ENCODE peak calls at places on chromosomes 6 and 20, in five cellular contexts. G is H9, C is mesenchymal stem cell, L is H1, A is trophoblast cell. O is an unnamed sample.

GRCh38 chr20:50058646-50059398 is 54.1 kb downstream of the UBE2V1 start:
- DNase-seq in G (no peak), C (no peak), L (no peak), A (peak), O (no peak)

GRCh38 chr6:134714679-134715078 is 235.2 kb downstream of the ALDH8A1 start:
- DNase-seq in G (no peak), C (peak), L (no peak), A (peak), O (no peak)

GRCh38 chr6:152463183-152463582 is 174.0 kb downstream of the SYNE1 start:
- DNase-seq in G (no peak), C (no peak), L (no peak), A (no peak), O (no peak)

GRCh38 chr6:1864496-1864895 is 254.8 kb downstream of the FOXC1 start:
- DNase-seq in G (no peak), C (no peak), L (no peak), A (peak), O (no peak)

GRCh38 chr6:133240511-133241087 is 558 bp upstream of the EYA4 start:
- DNase-seq in G (peak), C (peak), L (peak), A (peak), O (peak)

GRCh38 chr6:28142446-28142845 is 763 bp downstream of the ZKSCAN8 start:
- DNase-seq in G (no peak), C (peak), L (no peak), A (no peak), O (no peak)

GRCh38 chr20:17956099-17956685 is 12.4 kb downstream of the SNX5 start:
- DNase-seq in G (no peak), C (no peak), L (no peak), A (no peak), O (no peak)

GRCh38 chr6:25027221-25027916 is 91.6 kb upstream of the RIPOR2 start:
- DNase-seq in G (peak), C (no peak), L (no peak), A (peak), O (no peak)

GRCh38 chr6:168045706-168046620 is 33.0 kb downstream of the FRMD1 start:
- DNase-seq in G (no peak), C (no peak), L (no peak), A (no peak), O (no peak)

GRCh38 chr6:131936156-131936555 is 15.0 kb downstream of the CCN2 start:
- DNase-seq in G (no peak), C (no peak), L (no peak), A (peak), O (no peak)

GRCh38 chr6:21375206-21375605 is 218.3 kb upstream of the SOX4 start:
- DNase-seq in G (no peak), C (no peak), L (no peak), A (no peak), O (no peak)

GRCh38 chr6:36376742-36377141 is 10.7 kb downstream of the ETV7 start:
- DNase-seq in G (no peak), C (no peak), L (no peak), A (no peak), O (no peak)

GRCh38 chr20:56566621-56567020 is 33.6 kb downstream of the FAM209B start:
- DNase-seq in G (no peak), C (no peak), L (no peak), A (peak), O (no peak)

GRCh38 chr6:157424491-157425020 is 43.6 kb downstream of the ZDHHC14 start:
- DNase-seq in G (no peak), C (no peak), L (no peak), A (no peak), O (no peak)

GRCh38 chr6:139407718-139408222 is 33.3 kb upstream of the CITED2 start:
- DNase-seq in G (no peak), C (peak), L (no peak), A (peak), O (no peak)

GRCh38 chr20:58690851-58691250 is 1.7 kb upstream of the NPEPL1 start:
- DNase-seq in G (peak), C (peak), L (peak), A (no peak), O (no peak)

GRCh38 chr6:659716-660581 is 3.0 kb upstream of the HUS1B start:
- DNase-seq in G (peak), C (no peak), L (peak), A (no peak), O (no peak)

GRCh38 chr6:63636516-63636968 is 940 bp downstream of the PHF3 start:
- DNase-seq in G (peak), C (peak), L (no peak), A (peak), O (peak)

GRCh38 chr6:158797331-158798202 is 21.6 kb downstream of the EZR start:
- DNase-seq in G (no peak), C (peak), L (no peak), A (peak), O (no peak)

GRCh38 chr6:29035951-29036350 is 9.0 kb downstream of the OR2W1 start:
- DNase-seq in G (peak), C (no peak), L (no peak), A (no peak), O (no peak)

GRCh38 chr20:57439432-57439831 is 48.2 kb downstream of the RBM38 start:
- DNase-seq in G (no peak), C (no peak), L (no peak), A (no peak), O (no peak)

DNA sequence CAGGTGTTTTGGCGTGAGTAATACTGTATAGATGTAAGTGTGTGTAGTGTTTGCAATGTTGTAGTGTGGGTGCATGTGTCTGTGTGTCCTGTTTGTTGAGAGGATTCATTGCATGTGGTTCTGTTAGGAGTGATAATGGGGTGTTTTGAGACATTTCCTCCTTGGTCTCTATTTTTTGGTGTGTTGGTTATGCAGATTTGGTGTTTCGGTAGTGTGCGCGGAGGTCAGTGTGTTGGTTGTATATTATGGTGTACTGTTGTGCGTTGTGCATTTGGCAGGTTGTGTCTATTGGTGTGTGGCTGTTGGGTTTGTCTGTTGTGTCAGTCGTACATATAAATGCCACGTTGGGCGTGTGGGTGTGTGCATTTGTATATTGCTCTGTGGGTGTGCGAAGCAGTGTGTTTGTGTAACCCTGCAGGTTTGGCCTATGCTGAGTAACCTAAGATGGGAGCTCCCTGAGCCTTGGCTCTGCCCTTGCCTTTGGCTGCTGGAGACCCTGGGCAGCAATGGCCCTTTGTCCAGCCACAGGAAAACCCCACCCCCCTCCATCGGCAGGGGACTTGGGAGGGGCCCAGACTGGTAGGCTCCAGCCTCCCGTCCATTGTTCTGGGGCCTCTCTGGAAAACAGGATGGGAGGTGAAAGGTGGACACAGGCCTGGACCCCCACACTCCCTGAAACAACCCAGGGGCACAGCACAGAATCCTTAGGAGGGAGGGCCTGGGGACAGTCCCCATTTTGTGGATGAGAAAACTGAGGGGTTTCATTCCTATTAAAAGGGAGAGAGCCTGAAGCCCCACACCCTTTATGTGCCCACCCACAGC is 10.3 kb upstream of the ID1 start:
- DNase-seq in G (peak), C (no peak), L (peak), A (peak), O (no peak)
- H3K23ac ChIP-seq in G (no peak), C (peak), L (no peak), A (no peak), O (no peak)

GRCh38 chr6:53348436-53349208 is at the start of gene ELOVL5:
- DNase-seq in G (peak), C (peak), L (peak), A (peak), O (peak)

GRCh38 chr6:53352360-53352759 is 3.6 kb upstream of the ELOVL5 start:
- DNase-seq in G (no peak), C (no peak), L (no peak), A (no peak), O (no peak)

GRCh38 chr6:53347921-53348435 is 772 bp downstream of the ELOVL5 start:
- DNase-seq in G (peak), C (peak), L (peak), A (peak), O (peak)

GRCh38 chr6:53347250-53347920 is 1.4 kb downstream of the ELOVL5 start:
- DNase-seq in G (no peak), C (peak), L (no peak), A (peak), O (peak)

DNA sequence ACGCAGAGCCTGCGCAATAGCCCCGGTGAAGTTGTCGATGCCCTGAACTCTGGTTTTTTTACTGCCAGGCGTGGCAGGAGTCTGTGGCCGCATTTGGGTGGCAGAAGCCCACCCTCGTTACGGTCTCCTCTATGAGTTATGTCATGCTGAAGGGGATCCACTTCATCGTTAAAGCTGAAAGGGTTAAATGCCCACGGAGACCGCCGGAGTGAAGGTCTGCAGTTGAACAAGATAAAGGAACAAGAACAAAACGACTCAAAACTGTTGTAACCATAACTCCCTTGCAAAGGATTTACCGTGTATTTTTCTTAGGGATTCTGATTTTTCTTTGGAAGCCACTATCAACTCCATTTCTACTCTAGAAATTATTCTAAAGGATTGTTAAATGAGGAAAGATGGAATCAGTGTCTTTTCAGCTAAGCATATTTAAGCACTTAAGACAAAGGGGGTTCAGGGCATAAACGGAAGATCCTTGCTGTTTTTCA is 501 bp upstream of the ELOVL5 start:
- DNase-seq in G (no peak), C (no peak), L (no peak), A (no peak), O (no peak)
- H4K91ac ChIP-seq in G (no peak), C (no peak), L (no peak), A (peak), O (no peak)

GRCh38 chr20:23666189-23666588 is 22.6 kb downstream of the CST4 start:
- DNase-seq in G (no peak), C (peak), L (no peak), A (no peak), O (no peak)
- H2BK12ac ChIP-seq in G (no peak), C (no peak), L (peak), A (no peak), O (no peak)

DNA sequence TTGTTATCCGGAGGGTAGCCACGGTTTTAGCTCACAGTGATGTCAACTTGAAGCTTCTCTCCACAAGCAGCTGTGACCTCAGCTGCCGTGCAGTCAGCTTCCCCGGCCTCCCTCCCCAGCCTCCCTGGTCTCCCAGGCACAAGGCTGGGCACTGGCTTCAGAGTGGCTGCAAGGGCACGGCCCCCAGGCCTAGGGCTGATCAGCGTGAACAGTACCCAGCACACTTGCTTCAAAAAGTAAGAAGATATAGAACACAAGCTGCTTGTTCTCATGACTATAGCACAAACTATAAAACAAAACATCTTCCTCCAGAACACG is 199.2 kb upstream of the THBS2 start:
- DNase-seq in G (no peak), C (no peak), L (no peak), A (no peak), O (no peak)
- H3K23ac ChIP-seq in G (no peak), C (no peak), L (no peak), A (no peak), O (no peak)

DNA sequence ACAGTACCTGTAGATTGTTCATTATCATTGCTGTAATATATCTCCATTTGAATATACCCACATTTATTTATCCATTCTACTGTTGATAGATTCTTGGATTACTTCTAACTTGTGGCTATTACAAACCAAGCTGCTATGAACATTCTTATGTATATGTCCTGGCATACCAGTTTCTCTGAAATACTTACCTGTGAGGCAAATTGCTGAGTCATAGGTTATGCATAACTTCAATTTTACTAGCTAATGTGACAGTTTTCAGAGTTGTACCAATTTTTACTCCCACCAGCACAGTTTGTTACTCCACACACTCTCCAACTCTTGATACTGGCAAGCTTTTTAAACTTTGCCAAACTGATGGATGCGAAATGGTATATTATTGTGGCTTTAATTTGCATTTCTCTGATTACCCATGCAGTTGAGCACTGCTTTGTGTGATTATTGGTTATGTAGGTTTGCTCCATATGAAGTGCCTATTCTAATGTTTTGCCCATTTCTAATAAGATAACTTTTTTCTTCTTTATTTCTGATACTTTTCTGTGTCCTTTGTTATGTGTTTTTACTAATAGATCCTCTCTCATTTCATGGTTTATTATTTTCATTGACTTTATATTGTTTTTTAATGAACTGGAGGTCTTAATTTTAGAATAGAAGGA is 62.8 kb upstream of the SDHAF4 start:
- DNase-seq in G (no peak), C (no peak), L (no peak), A (peak), O (no peak)
- H4K91ac ChIP-seq in G (no peak), C (no peak), L (no peak), A (no peak), O (no peak)